ENCODE peak calls at places on chromosomes 11 and 22, in six cellular contexts. One of them, this sample, is unnamed.

GRCh38 chr22:44632823-44633478 is 69.1 kb upstream of the PRR5 start:
- DNase-seq in GM23248: no peak
- DNase-seq in esophagus muscularis mucosa: peak; percentile 80
- DNase-seq in CD8-positive, alpha-beta T cell: no peak
- DNase-seq in RWPE2: no peak
- DNase-seq in IMR-90: no peak
- DNase-seq in this sample: no peak

GRCh38 chr11:92149996-92150395 is 74.6 kb upstream of the FAT3 start:
- DNase-seq in esophagus muscularis mucosa: no peak
- DNase-seq in IMR-90: peak; percentile 1
- DNase-seq in RWPE2: no peak
- DNase-seq in GM23248: peak; percentile 4
- DNase-seq in CD8-positive, alpha-beta T cell: no peak
- DNase-seq in this sample: no peak

GRCh38 chr11:2539761-2540520 is 95.1 kb downstream of the KCNQ1 start:
- DNase-seq in RWPE2: peak; percentile 51
- DNase-seq in IMR-90: no peak
- DNase-seq in esophagus muscularis mucosa: no peak
- DNase-seq in CD8-positive, alpha-beta T cell: no peak
- DNase-seq in GM23248: no peak
- DNase-seq in this sample: no peak

GRCh38 chr11:128726464-128727139 is 32.7 kb downstream of the FLI1 start:
- DNase-seq in esophagus muscularis mucosa: no peak
- DNase-seq in RWPE2: no peak
- DNase-seq in GM23248: peak; percentile 24
- DNase-seq in CD8-positive, alpha-beta T cell: peak; percentile 53
- DNase-seq in IMR-90: no peak
- DNase-seq in this sample: no peak

GRCh38 chr11:104995001-104995408 is 26.6 kb upstream of the CASP4 start:
- DNase-seq in CD8-positive, alpha-beta T cell: no peak
- DNase-seq in GM23248: no peak
- DNase-seq in RWPE2: no peak
- DNase-seq in esophagus muscularis mucosa: no peak
- DNase-seq in IMR-90: no peak
- DNase-seq in this sample: no peak

GRCh38 chr11:87460842-87461637 is 423.3 kb downstream of the TMEM135 start:
- DNase-seq in GM23248: no peak
- DNase-seq in esophagus muscularis mucosa: peak; percentile 62
- DNase-seq in CD8-positive, alpha-beta T cell: no peak
- DNase-seq in RWPE2: no peak
- DNase-seq in IMR-90: no peak
- DNase-seq in this sample: no peak

GRCh38 chr22:31241200-31241599 is 29.1 kb downstream of the LIMK2 start:
- DNase-seq in RWPE2: no peak
- DNase-seq in IMR-90: peak; percentile 26
- DNase-seq in esophagus muscularis mucosa: no peak
- DNase-seq in CD8-positive, alpha-beta T cell: no peak
- DNase-seq in GM23248: peak; percentile 52
- DNase-seq in this sample: no peak

GRCh38 chr22:29072193-29072978 is 449 bp upstream of the KREMEN1 start:
- DNase-seq in GM23248: peak; percentile 92
- DNase-seq in esophagus muscularis mucosa: no peak
- DNase-seq in CD8-positive, alpha-beta T cell: peak; percentile 81
- DNase-seq in RWPE2: peak; percentile 95
- DNase-seq in IMR-90: peak; percentile 42
- DNase-seq in this sample: peak; percentile 58

GRCh38 chr22:38707346-38707745 is 1.6 kb downstream of the GTPBP1 start:
- DNase-seq in esophagus muscularis mucosa: no peak
- DNase-seq in RWPE2: no peak
- DNase-seq in CD8-positive, alpha-beta T cell: no peak
- DNase-seq in GM23248: peak; percentile 75
- DNase-seq in IMR-90: peak; percentile 73
- DNase-seq in this sample: no peak

GRCh38 chr11:130915556-130916237 is 582 bp downstream of the SNX19 start:
- DNase-seq in CD8-positive, alpha-beta T cell: no peak
- DNase-seq in IMR-90: no peak
- DNase-seq in GM23248: peak; percentile 26
- DNase-seq in esophagus muscularis mucosa: no peak
- DNase-seq in RWPE2: no peak
- DNase-seq in this sample: no peak

GRCh38 chr11:35115688-35116030 is 23.3 kb upstream of the CD44 start:
- DNase-seq in esophagus muscularis mucosa: no peak
- DNase-seq in IMR-90: no peak
- DNase-seq in GM23248: no peak
- DNase-seq in RWPE2: no peak
- DNase-seq in CD8-positive, alpha-beta T cell: no peak
- DNase-seq in this sample: no peak

GRCh38 chr11:2670541-2671100 is 29.2 kb downstream of the KCNQ1OT1 start:
- DNase-seq in CD8-positive, alpha-beta T cell: no peak
- DNase-seq in GM23248: no peak
- DNase-seq in IMR-90: no peak
- DNase-seq in RWPE2: no peak
- DNase-seq in esophagus muscularis mucosa: no peak
- DNase-seq in this sample: no peak

GRCh38 chr11:57477507-57478189 is 17.3 kb downstream of the RTN4RL2 start:
- DNase-seq in RWPE2: no peak
- DNase-seq in esophagus muscularis mucosa: no peak
- DNase-seq in GM23248: no peak
- DNase-seq in CD8-positive, alpha-beta T cell: no peak
- DNase-seq in IMR-90: no peak
- DNase-seq in this sample: no peak

GRCh38 chr11:282171-282570 is 4.0 kb downstream of the NLRP6 start:
- DNase-seq in RWPE2: no peak
- DNase-seq in CD8-positive, alpha-beta T cell: no peak
- DNase-seq in IMR-90: no peak
- DNase-seq in GM23248: no peak
- DNase-seq in esophagus muscularis mucosa: no peak
- DNase-seq in this sample: no peak

GRCh38 chr22:41908409-41909289 is 6.2 kb downstream of the SHISA8 start:
- DNase-seq in esophagus muscularis mucosa: no peak
- DNase-seq in CD8-positive, alpha-beta T cell: no peak
- DNase-seq in IMR-90: no peak
- DNase-seq in GM23248: no peak
- DNase-seq in RWPE2: no peak
- DNase-seq in this sample: no peak

GRCh38 chr11:6387811-6388599 is 2.3 kb upstream of the SMPD1 start:
- DNase-seq in CD8-positive, alpha-beta T cell: no peak
- DNase-seq in esophagus muscularis mucosa: no peak
- DNase-seq in RWPE2: no peak
- DNase-seq in IMR-90: peak; percentile 51
- DNase-seq in GM23248: peak; percentile 36
- DNase-seq in this sample: no peak

GRCh38 chr22:39528080-39528661 is 4.4 kb downstream of the RPS19BP1 start:
- DNase-seq in IMR-90: no peak
- DNase-seq in CD8-positive, alpha-beta T cell: no peak
- DNase-seq in esophagus muscularis mucosa: no peak
- DNase-seq in GM23248: no peak
- DNase-seq in RWPE2: no peak
- DNase-seq in this sample: no peak

GRCh38 chr11:13667245-13667644 is 1.2 kb upstream of the FAR1 start:
- DNase-seq in RWPE2: no peak
- DNase-seq in IMR-90: peak; percentile 3
- DNase-seq in CD8-positive, alpha-beta T cell: no peak
- DNase-seq in esophagus muscularis mucosa: no peak
- DNase-seq in GM23248: peak; percentile 75
- DNase-seq in this sample: no peak

GRCh38 chr11:60970890-60971289 is 590 bp upstream of the CD6 start:
- DNase-seq in RWPE2: no peak
- DNase-seq in IMR-90: no peak
- DNase-seq in GM23248: no peak
- DNase-seq in CD8-positive, alpha-beta T cell: no peak
- DNase-seq in esophagus muscularis mucosa: no peak
- DNase-seq in this sample: no peak

GRCh38 chr11:61507012-61507768 is 1.4 kb upstream of the LRRC10B start:
- DNase-seq in CD8-positive, alpha-beta T cell: no peak
- DNase-seq in IMR-90: no peak
- DNase-seq in esophagus muscularis mucosa: no peak
- DNase-seq in RWPE2: no peak
- DNase-seq in GM23248: no peak
- DNase-seq in this sample: no peak

GRCh38 chr22:17319541-17319940 is 49.7 kb upstream of the CECR2 start:
- DNase-seq in RWPE2: no peak
- DNase-seq in GM23248: no peak
- DNase-seq in CD8-positive, alpha-beta T cell: no peak
- DNase-seq in IMR-90: no peak
- DNase-seq in esophagus muscularis mucosa: no peak
- DNase-seq in this sample: no peak

GRCh38 chr22:38403806-38404205 is 51.2 kb downstream of the KCNJ4 start:
- DNase-seq in esophagus muscularis mucosa: no peak
- DNase-seq in IMR-90: no peak
- DNase-seq in GM23248: no peak
- DNase-seq in RWPE2: peak; percentile 19
- DNase-seq in CD8-positive, alpha-beta T cell: no peak
- DNase-seq in this sample: no peak

GRCh38 chr22:49998718-49999062 is 13.9 kb downstream of the IL17REL start:
- DNase-seq in IMR-90: no peak
- DNase-seq in RWPE2: no peak
- DNase-seq in esophagus muscularis mucosa: no peak
- DNase-seq in CD8-positive, alpha-beta T cell: no peak
- DNase-seq in GM23248: no peak
- DNase-seq in this sample: no peak

GRCh38 chr22:49574205-49574604 is 253.5 kb downstream of the BRD1 start:
- DNase-seq in esophagus muscularis mucosa: no peak
- DNase-seq in CD8-positive, alpha-beta T cell: no peak
- DNase-seq in GM23248: no peak
- DNase-seq in IMR-90: no peak
- DNase-seq in RWPE2: no peak
- DNase-seq in this sample: no peak

GRCh38 chr11:125091247-125091876 is 20.1 kb downstream of the TMEM218 start:
- DNase-seq in esophagus muscularis mucosa: no peak
- DNase-seq in GM23248: peak; percentile 74
- DNase-seq in RWPE2: no peak
- DNase-seq in CD8-positive, alpha-beta T cell: no peak
- DNase-seq in IMR-90: peak; percentile 77
- DNase-seq in this sample: no peak

GRCh38 chr11:65651589-65652510 is 10.9 kb downstream of the RELA start:
- DNase-seq in esophagus muscularis mucosa: no peak
- DNase-seq in IMR-90: peak; percentile 38
- DNase-seq in GM23248: peak; percentile 71
- DNase-seq in CD8-positive, alpha-beta T cell: peak; percentile 28
- DNase-seq in RWPE2: peak; percentile 64
- DNase-seq in this sample: no peak

GRCh38 chr11:124915541-124916369 is 3.3 kb upstream of the HEPN1 start:
- DNase-seq in esophagus muscularis mucosa: no peak
- DNase-seq in IMR-90: peak; percentile 80
- DNase-seq in RWPE2: no peak
- DNase-seq in CD8-positive, alpha-beta T cell: no peak
- DNase-seq in GM23248: peak; percentile 65
- DNase-seq in this sample: no peak

DNA sequence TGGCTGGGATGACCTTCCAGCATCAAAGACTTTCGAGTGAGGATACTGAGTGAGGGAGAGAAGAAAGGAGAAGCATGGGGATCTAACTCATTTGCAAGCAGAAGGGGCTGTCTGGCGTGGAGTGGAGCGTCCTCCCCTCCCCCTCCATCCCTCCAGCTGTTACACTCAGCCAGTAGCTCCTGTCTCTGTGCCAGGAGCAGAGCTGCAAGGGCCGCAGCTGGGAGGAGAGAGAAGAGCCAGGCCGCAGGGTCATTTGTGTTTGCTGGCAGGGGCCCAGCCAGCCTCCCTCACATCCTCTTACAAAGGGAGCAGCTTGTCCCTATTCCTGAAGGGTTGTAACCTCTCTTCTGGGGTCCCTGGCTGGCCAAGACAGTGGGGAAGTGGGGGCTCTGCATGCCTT is 58.0 kb downstream of the NECTIN1 start:
- DNase-seq in RWPE2: no peak
- DNase-seq in CD8-positive, alpha-beta T cell: no peak
- DNase-seq in GM23248: no peak
- DNase-seq in IMR-90: peak; percentile 88
- DNase-seq in esophagus muscularis mucosa: no peak
- DNase-seq in this sample: peak; percentile 62
- H3K27ac ChIP-seq in RWPE2: no peak overlapping the region
- H3K27ac ChIP-seq in CD8-positive, alpha-beta T cell: no peak overlapping the region
- H3K27ac ChIP-seq in GM23248: no peak overlapping the region
- H3K27ac ChIP-seq in IMR-90: peak overlapping the region; percentile 16
- H3K27ac ChIP-seq in esophagus muscularis mucosa: no peak overlapping the region
- H3K27ac ChIP-seq in this sample: peak overlapping the region; percentile 95

GRCh38 chr11:96271777-96272176 is 71.2 kb downstream of the MAML2 start:
- DNase-seq in RWPE2: no peak
- DNase-seq in CD8-positive, alpha-beta T cell: no peak
- DNase-seq in esophagus muscularis mucosa: no peak
- DNase-seq in IMR-90: no peak
- DNase-seq in GM23248: no peak
- DNase-seq in this sample: no peak
- H3K27ac ChIP-seq in RWPE2: no peak overlapping the region
- H3K27ac ChIP-seq in CD8-positive, alpha-beta T cell: no peak overlapping the region
- H3K27ac ChIP-seq in esophagus muscularis mucosa: no peak overlapping the region
- H3K27ac ChIP-seq in IMR-90: no peak overlapping the region
- H3K27ac ChIP-seq in GM23248: no peak overlapping the region
- H3K27ac ChIP-seq in this sample: no peak overlapping the region

GRCh38 chr22:21651521-21652009 is 9.5 kb downstream of the SDF2L1 start:
- DNase-seq in RWPE2: no peak
- DNase-seq in GM23248: no peak
- DNase-seq in esophagus muscularis mucosa: no peak
- DNase-seq in CD8-positive, alpha-beta T cell: no peak
- DNase-seq in IMR-90: no peak
- DNase-seq in this sample: no peak
- H3K27ac ChIP-seq in RWPE2: peak overlapping the region; percentile 53
- H3K27ac ChIP-seq in GM23248: no peak overlapping the region
- H3K27ac ChIP-seq in esophagus muscularis mucosa: no peak overlapping the region
- H3K27ac ChIP-seq in CD8-positive, alpha-beta T cell: no peak overlapping the region
- H3K27ac ChIP-seq in IMR-90: peak overlapping the region; percentile 10
- H3K27ac ChIP-seq in this sample: no peak overlapping the region

GRCh38 chr22:46320716-46321386 is 14.7 kb upstream of the TRMU start:
- DNase-seq in RWPE2: no peak
- DNase-seq in GM23248: no peak
- DNase-seq in CD8-positive, alpha-beta T cell: no peak
- DNase-seq in esophagus muscularis mucosa: no peak
- DNase-seq in IMR-90: no peak
- DNase-seq in this sample: no peak

GRCh38 chr22:46321387-46321775 is 14.1 kb upstream of the TRMU start:
- DNase-seq in esophagus muscularis mucosa: no peak
- DNase-seq in CD8-positive, alpha-beta T cell: no peak
- DNase-seq in IMR-90: no peak
- DNase-seq in GM23248: no peak
- DNase-seq in RWPE2: no peak
- DNase-seq in this sample: no peak

GRCh38 chr22:46322711-46323110 is 12.8 kb upstream of the TRMU start:
- DNase-seq in esophagus muscularis mucosa: no peak
- DNase-seq in CD8-positive, alpha-beta T cell: no peak
- DNase-seq in GM23248: no peak
- DNase-seq in RWPE2: no peak
- DNase-seq in IMR-90: no peak
- DNase-seq in this sample: no peak

GRCh38 chr22:46320166-46320710 is 15.3 kb upstream of the TRMU start:
- DNase-seq in RWPE2: no peak
- DNase-seq in IMR-90: no peak
- DNase-seq in CD8-positive, alpha-beta T cell: no peak
- DNase-seq in GM23248: no peak
- DNase-seq in esophagus muscularis mucosa: no peak
- DNase-seq in this sample: no peak

DNA sequence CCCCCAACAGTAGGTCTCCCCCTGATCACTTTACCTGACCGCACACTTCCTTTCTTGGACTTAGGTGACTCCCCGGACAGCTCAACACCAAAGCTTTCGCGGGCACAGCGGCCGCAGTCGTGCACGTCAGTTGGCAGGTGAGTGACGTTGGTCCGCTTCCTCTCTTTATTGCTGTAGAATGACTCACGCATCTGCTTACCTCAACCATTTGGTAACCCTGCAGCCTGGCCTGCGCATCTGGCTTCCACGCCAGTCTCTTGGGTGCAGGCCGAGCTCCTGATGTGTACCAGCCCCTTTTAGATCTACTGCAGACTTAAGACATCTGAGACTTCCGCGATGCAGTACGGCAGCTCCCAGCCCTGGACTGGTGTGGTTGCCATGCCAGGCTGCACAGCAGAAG is 12.4 kb upstream of the TRMU start:
- DNase-seq in esophagus muscularis mucosa: no peak
- DNase-seq in CD8-positive, alpha-beta T cell: no peak
- DNase-seq in IMR-90: no peak
- DNase-seq in GM23248: no peak
- DNase-seq in RWPE2: no peak
- DNase-seq in this sample: no peak
- H3K27ac ChIP-seq in esophagus muscularis mucosa: no peak overlapping the region
- H3K27ac ChIP-seq in CD8-positive, alpha-beta T cell: no peak overlapping the region
- H3K27ac ChIP-seq in IMR-90: no peak overlapping the region
- H3K27ac ChIP-seq in GM23248: no peak overlapping the region
- H3K27ac ChIP-seq in RWPE2: no peak overlapping the region
- H3K27ac ChIP-seq in this sample: no peak overlapping the region